ENCODE peak calls at places on chromosomes 2 and 18, in five cellular contexts. V is transverse colon, C is IMR-90, G is kidney epithelial cell, S is astrocyte. H is an unnamed sample.

GRCh38 chr2:48651127-48651526 is 33.5 kb downstream of the GTF2A1L start:
- DNase-seq in V (no peak), C (peak; percentile 76), G (no peak), S (peak; percentile 55), H (no peak)

GRCh38 chr2:17649026-17649425 is 104.6 kb downstream of the SMC6 start:
- DNase-seq in V (peak; percentile 41), C (no peak), G (no peak), S (no peak), H (no peak)

GRCh38 chr2:121210691-121211090 is 74.3 kb downstream of the TFCP2L1 start:
- DNase-seq in V (peak; percentile 82), C (no peak), G (no peak), S (no peak), H (no peak)

GRCh38 chr2:232142049-232142448 is 180.5 kb downstream of the DIS3L2 start:
- DNase-seq in V (no peak), C (peak; percentile 31), G (no peak), S (peak; percentile 8), H (peak; percentile 50)

GRCh38 chr2:241160318-241160717 is 10.1 kb downstream of the PPP1R7 start:
- DNase-seq in V (no peak), C (no peak), G (no peak), S (no peak), H (no peak)

GRCh38 chr2:176682278-176682677 is 413.0 kb downstream of the MTX2 start:
- DNase-seq in V (no peak), C (no peak), G (no peak), S (no peak), H (no peak)

GRCh38 chr2:32699151-32699550 is 71.3 kb downstream of the TTC27 start:
- DNase-seq in V (no peak), C (no peak), G (no peak), S (no peak), H (peak; percentile 51)

GRCh38 chr18:51195602-51196115 is 1.8 kb downstream of the MEX3C start:
- DNase-seq in V (peak; percentile 29), C (peak; percentile 60), G (peak; percentile 54), S (peak; percentile 70), H (peak; percentile 61)

GRCh38 chr2:120771556-120772208 is 36.0 kb downstream of the GLI2 start:
- DNase-seq in V (peak; percentile 32), C (peak; percentile 95), G (peak; percentile 67), S (peak; percentile 94), H (peak; percentile 55)

GRCh38 chr2:238848941-238849853 is 1.3 kb downstream of the TWIST2 start:
- DNase-seq in V (no peak), C (no peak), G (no peak), S (peak; percentile 44), H (peak; percentile 77)

GRCh38 chr2:105087273-105087672 is 49.4 kb downstream of the MRPS9 start:
- DNase-seq in V (no peak), C (no peak), G (no peak), S (no peak), H (no peak)

GRCh38 chr2:20136149-20136548 is 84.7 kb upstream of the LAPTM4A start:
- DNase-seq in V (no peak), C (no peak), G (no peak), S (no peak), H (no peak)

GRCh38 chr2:109611467-109612095 is 2.2 kb downstream of the SEPTIN10 start:
- DNase-seq in V (no peak), C (peak; percentile 96), G (no peak), S (peak; percentile 83), H (no peak)
- H3K4me3 ChIP-seq in V (no peak overlapping the region), C (peak overlapping the region; percentile 96), G (peak overlapping the region; percentile 93), S (peak overlapping the region; percentile 99), H (no peak overlapping the region)

GRCh38 chr2:1817256-1818127 is 73.2 kb upstream of the PXDN start:
- DNase-seq in V (peak; percentile 79), C (peak; percentile 98), G (peak; percentile 39), S (peak; percentile 96), H (peak; percentile 97)
- H3K4me3 ChIP-seq in V (no peak overlapping the region), C (no peak overlapping the region), G (no peak overlapping the region), S (peak overlapping the region; percentile 27), H (no peak overlapping the region)

GRCh38 chr2:218884519-218884918 is 3.9 kb downstream of the WNT10A start:
- DNase-seq in V (no peak), C (no peak), G (no peak), S (no peak), H (no peak)
- H3K4me3 ChIP-seq in V (no peak overlapping the region), C (no peak overlapping the region), G (no peak overlapping the region), S (no peak overlapping the region), H (no peak overlapping the region)

GRCh38 chr2:196413821-196414274 is 225.7 kb upstream of the CCDC150 start:
- DNase-seq in V (no peak), C (no peak), G (peak; percentile 28), S (no peak), H (no peak)

GRCh38 chr2:196404276-196404675 is 232.9 kb upstream of the STK17B start:
- DNase-seq in V (no peak), C (no peak), G (no peak), S (peak; percentile 20), H (no peak)

GRCh38 chr2:196407675-196408265 is 231.7 kb upstream of the CCDC150 start:
- DNase-seq in V (no peak), C (no peak), G (no peak), S (no peak), H (no peak)

GRCh38 chr2:196410008-196410407 is 229.5 kb upstream of the CCDC150 start:
- DNase-seq in V (no peak), C (no peak), G (no peak), S (no peak), H (no peak)

DNA sequence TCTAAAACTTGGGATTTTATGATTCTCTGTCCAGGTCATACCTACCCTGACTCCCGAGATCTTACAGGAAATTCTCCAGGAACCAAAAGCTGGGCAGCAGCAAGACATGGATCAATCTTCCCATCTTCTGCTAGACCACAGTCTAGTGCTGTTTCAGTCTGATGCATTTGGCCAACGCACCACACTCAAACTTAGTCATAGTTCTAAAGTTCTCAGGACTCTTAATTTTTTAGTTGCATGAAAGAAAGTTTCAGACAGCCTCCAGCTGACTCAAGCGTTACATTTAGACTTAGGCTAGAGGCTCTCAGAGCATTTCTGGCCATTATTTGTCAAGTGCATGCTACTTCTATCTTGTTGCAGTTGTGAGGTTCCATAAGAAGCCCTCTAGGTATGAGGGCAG is 230.1 kb upstream of the CCDC150 start:
- DNase-seq in V (no peak), C (no peak), G (no peak), S (peak; percentile 20), H (no peak)
- H3K4me3 ChIP-seq in V (no peak overlapping the region), C (no peak overlapping the region), G (no peak overlapping the region), S (no peak overlapping the region), H (no peak overlapping the region)

DNA sequence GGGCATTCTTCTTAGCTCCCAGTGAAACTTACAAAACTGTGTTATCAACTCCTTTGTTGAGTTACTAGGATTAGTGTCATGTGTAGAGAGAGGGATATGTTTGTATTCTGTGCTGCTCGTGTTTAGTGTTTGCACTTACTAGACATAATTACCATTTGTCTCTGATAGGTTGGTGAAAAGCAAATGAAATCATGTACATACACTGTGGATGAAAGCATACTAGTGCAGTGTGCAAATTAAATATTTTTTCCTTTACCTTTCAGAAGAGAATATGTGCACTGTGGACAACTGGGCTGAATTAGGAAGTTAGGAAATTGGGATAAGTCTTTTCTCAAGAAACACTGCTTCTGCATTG is 1.2 kb downstream of the KIAA1328 start:
- DNase-seq in V (no peak), C (no peak), G (no peak), S (no peak), H (no peak)
- H3K4me3 ChIP-seq in V (no peak overlapping the region), C (peak overlapping the region; percentile 98), G (no peak overlapping the region), S (peak overlapping the region; percentile 84), H (no peak overlapping the region)

H was measured in H7.